ENCODE peak calls at places on chromosomes 4 and X, in six cellular contexts. One of them, this sample, is unnamed.

GRCh38 chrX:103376118-103376978 is at the start of gene BEX3:
- DNase-seq in brain microvascular endothelial cell: no peak
- DNase-seq in GM03348: peak; percentile 66
- DNase-seq in CD8-positive, alpha-beta memory T cell: peak; percentile 15
- DNase-seq in PC-3: peak; percentile 44
- DNase-seq in iris pigment epithelial cell: no peak
- DNase-seq in this sample: peak; percentile 78

GRCh38 chr4:174714393-174715211 is 114.4 kb downstream of the GLRA3 start:
- DNase-seq in brain microvascular endothelial cell: peak; percentile 49
- DNase-seq in GM03348: peak; percentile 62
- DNase-seq in CD8-positive, alpha-beta memory T cell: no peak
- DNase-seq in PC-3: peak; percentile 68
- DNase-seq in iris pigment epithelial cell: peak; percentile 72
- DNase-seq in this sample: peak; percentile 53

GRCh38 chr4:76881375-76881774 is 16.6 kb downstream of the SOWAHB start:
- DNase-seq in brain microvascular endothelial cell: no peak
- DNase-seq in GM03348: no peak
- DNase-seq in CD8-positive, alpha-beta memory T cell: no peak
- DNase-seq in PC-3: peak; percentile 66
- DNase-seq in iris pigment epithelial cell: no peak
- DNase-seq in this sample: no peak

GRCh38 chrX:15601932-15602331 is 1.2 kb upstream of the ACE2 start:
- DNase-seq in brain microvascular endothelial cell: no peak
- DNase-seq in GM03348: no peak
- DNase-seq in CD8-positive, alpha-beta memory T cell: no peak
- DNase-seq in PC-3: no peak
- DNase-seq in iris pigment epithelial cell: no peak
- DNase-seq in this sample: no peak

GRCh38 chrX:103431316-103431715 is 55.0 kb downstream of the BEX3 start:
- DNase-seq in brain microvascular endothelial cell: peak; percentile 9
- DNase-seq in GM03348: no peak
- DNase-seq in CD8-positive, alpha-beta memory T cell: no peak
- DNase-seq in PC-3: peak; percentile 21
- DNase-seq in iris pigment epithelial cell: peak; percentile 37
- DNase-seq in this sample: peak; percentile 15

GRCh38 chr4:144582975-144583374 is 63.0 kb upstream of the HHIP start:
- DNase-seq in brain microvascular endothelial cell: no peak
- DNase-seq in GM03348: no peak
- DNase-seq in CD8-positive, alpha-beta memory T cell: no peak
- DNase-seq in PC-3: peak; percentile 82
- DNase-seq in iris pigment epithelial cell: peak; percentile 37
- DNase-seq in this sample: peak; percentile 23

GRCh38 chrX:107562482-107562881 is 65.8 kb upstream of the PRPS1 start:
- DNase-seq in brain microvascular endothelial cell: peak; percentile 72
- DNase-seq in GM03348: peak; percentile 72
- DNase-seq in CD8-positive, alpha-beta memory T cell: no peak
- DNase-seq in PC-3: peak; percentile 41
- DNase-seq in iris pigment epithelial cell: peak; percentile 77
- DNase-seq in this sample: peak; percentile 87

GRCh38 chr4:91471280-91471679 is 832.5 kb upstream of the GRID2 start:
- DNase-seq in brain microvascular endothelial cell: no peak
- DNase-seq in GM03348: no peak
- DNase-seq in CD8-positive, alpha-beta memory T cell: no peak
- DNase-seq in PC-3: no peak
- DNase-seq in iris pigment epithelial cell: no peak
- DNase-seq in this sample: no peak

GRCh38 chrX:75786290-75786689 is 1.2 kb upstream of the MAGEE2 start:
- DNase-seq in brain microvascular endothelial cell: no peak
- DNase-seq in GM03348: no peak
- DNase-seq in CD8-positive, alpha-beta memory T cell: no peak
- DNase-seq in PC-3: no peak
- DNase-seq in iris pigment epithelial cell: no peak
- DNase-seq in this sample: no peak

GRCh38 chrX:848366-848765 is 217.8 kb downstream of the SHOX start:
- DNase-seq in brain microvascular endothelial cell: no peak
- DNase-seq in GM03348: no peak
- DNase-seq in CD8-positive, alpha-beta memory T cell: no peak
- DNase-seq in PC-3: no peak
- DNase-seq in iris pigment epithelial cell: no peak
- DNase-seq in this sample: no peak

GRCh38 chr4:10746371-10747143 is 62.0 kb upstream of the CLNK start:
- DNase-seq in brain microvascular endothelial cell: no peak
- DNase-seq in GM03348: peak; percentile 30
- DNase-seq in CD8-positive, alpha-beta memory T cell: no peak
- DNase-seq in PC-3: no peak
- DNase-seq in iris pigment epithelial cell: no peak
- DNase-seq in this sample: peak; percentile 61

GRCh38 chrX:150361070-150361776 is 1.9 kb upstream of the MAMLD1 start:
- DNase-seq in brain microvascular endothelial cell: no peak
- DNase-seq in GM03348: peak; percentile 19
- DNase-seq in CD8-positive, alpha-beta memory T cell: no peak
- DNase-seq in PC-3: peak; percentile 18
- DNase-seq in iris pigment epithelial cell: peak; percentile 23
- DNase-seq in this sample: peak; percentile 42

GRCh38 chrX:40083979-40084359 is 13.8 kb downstream of the BCOR start:
- DNase-seq in brain microvascular endothelial cell: no peak
- DNase-seq in GM03348: no peak
- DNase-seq in CD8-positive, alpha-beta memory T cell: no peak
- DNase-seq in PC-3: no peak
- DNase-seq in iris pigment epithelial cell: no peak
- DNase-seq in this sample: no peak

GRCh38 chrX:72712094-72712755 is 1.9 kb downstream of the PHKA1 start:
- DNase-seq in brain microvascular endothelial cell: peak; percentile 10
- DNase-seq in GM03348: peak; percentile 2
- DNase-seq in CD8-positive, alpha-beta memory T cell: no peak
- DNase-seq in PC-3: peak; percentile 47
- DNase-seq in iris pigment epithelial cell: peak; percentile 53
- DNase-seq in this sample: peak; percentile 20

GRCh38 chrX:101028562-101028961 is 23.3 kb downstream of the TRMT2B start:
- DNase-seq in brain microvascular endothelial cell: no peak
- DNase-seq in GM03348: no peak
- DNase-seq in CD8-positive, alpha-beta memory T cell: no peak
- DNase-seq in PC-3: no peak
- DNase-seq in iris pigment epithelial cell: no peak
- DNase-seq in this sample: no peak

GRCh38 chr4:152997771-152998487 is 61.8 kb downstream of the FHDC1 start:
- DNase-seq in brain microvascular endothelial cell: no peak
- DNase-seq in GM03348: no peak
- DNase-seq in CD8-positive, alpha-beta memory T cell: no peak
- DNase-seq in PC-3: peak; percentile 92
- DNase-seq in iris pigment epithelial cell: no peak
- DNase-seq in this sample: peak; percentile 43

GRCh38 chr4:3783691-3784306 is 17.6 kb downstream of the ADRA2C start:
- DNase-seq in brain microvascular endothelial cell: peak; percentile 11
- DNase-seq in GM03348: peak; percentile 56
- DNase-seq in CD8-positive, alpha-beta memory T cell: no peak
- DNase-seq in PC-3: peak; percentile 35
- DNase-seq in iris pigment epithelial cell: peak; percentile 8
- DNase-seq in this sample: peak; percentile 17

GRCh38 chr4:131613824-131614216 is 1535.3 kb upstream of the PCDH10 start:
- DNase-seq in brain microvascular endothelial cell: no peak
- DNase-seq in GM03348: no peak
- DNase-seq in CD8-positive, alpha-beta memory T cell: no peak
- DNase-seq in PC-3: no peak
- DNase-seq in iris pigment epithelial cell: peak; percentile 7
- DNase-seq in this sample: no peak

GRCh38 chr4:185881427-185881826 is 69.4 kb upstream of the SORBS2 start:
- DNase-seq in brain microvascular endothelial cell: peak; percentile 30
- DNase-seq in GM03348: peak; percentile 73
- DNase-seq in CD8-positive, alpha-beta memory T cell: no peak
- DNase-seq in PC-3: no peak
- DNase-seq in iris pigment epithelial cell: peak; percentile 36
- DNase-seq in this sample: peak; percentile 37

GRCh38 chrX:114650351-114650750 is 66.5 kb downstream of the HTR2C start:
- DNase-seq in brain microvascular endothelial cell: no peak
- DNase-seq in GM03348: peak; percentile 1
- DNase-seq in CD8-positive, alpha-beta memory T cell: no peak
- DNase-seq in PC-3: no peak
- DNase-seq in iris pigment epithelial cell: peak; percentile 1
- DNase-seq in this sample: no peak

GRCh38 chr4:17189322-17189721 is 290.9 kb upstream of the LDB2 start:
- DNase-seq in brain microvascular endothelial cell: no peak
- DNase-seq in GM03348: peak; percentile 70
- DNase-seq in CD8-positive, alpha-beta memory T cell: no peak
- DNase-seq in PC-3: no peak
- DNase-seq in iris pigment epithelial cell: peak; percentile 27
- DNase-seq in this sample: peak; percentile 34

GRCh38 chr4:77564231-77564630 is 41.4 kb upstream of the CXCL13 start:
- DNase-seq in brain microvascular endothelial cell: no peak
- DNase-seq in GM03348: no peak
- DNase-seq in CD8-positive, alpha-beta memory T cell: no peak
- DNase-seq in PC-3: no peak
- DNase-seq in iris pigment epithelial cell: peak; percentile 29
- DNase-seq in this sample: no peak

GRCh38 chr4:122606364-122607043 is 14.4 kb downstream of the IL21 start:
- DNase-seq in brain microvascular endothelial cell: no peak
- DNase-seq in GM03348: no peak
- DNase-seq in CD8-positive, alpha-beta memory T cell: no peak
- DNase-seq in PC-3: no peak
- DNase-seq in iris pigment epithelial cell: no peak
- DNase-seq in this sample: no peak

GRCh38 chr4:77538144-77538543 is 67.5 kb upstream of the CXCL13 start:
- DNase-seq in brain microvascular endothelial cell: peak; percentile 36
- DNase-seq in GM03348: peak; percentile 32
- DNase-seq in CD8-positive, alpha-beta memory T cell: no peak
- DNase-seq in PC-3: peak; percentile 83
- DNase-seq in iris pigment epithelial cell: peak; percentile 58
- DNase-seq in this sample: peak; percentile 44

GRCh38 chrX:103941201-103941975 is 21.0 kb upstream of the TMSB15B start:
- DNase-seq in brain microvascular endothelial cell: no peak
- DNase-seq in GM03348: peak; percentile 45
- DNase-seq in CD8-positive, alpha-beta memory T cell: peak; percentile 7
- DNase-seq in PC-3: peak; percentile 44
- DNase-seq in iris pigment epithelial cell: peak; percentile 40
- DNase-seq in this sample: peak; percentile 41

GRCh38 chrX:79117078-79117477 is 27.4 kb upstream of the GPR174 start:
- DNase-seq in brain microvascular endothelial cell: no peak
- DNase-seq in GM03348: no peak
- DNase-seq in CD8-positive, alpha-beta memory T cell: no peak
- DNase-seq in PC-3: no peak
- DNase-seq in iris pigment epithelial cell: no peak
- DNase-seq in this sample: no peak

This sample was measured in astrocyte of the hippocampus.